ENCODE peak calls at places on chromosomes 6 and 20, in five cellular contexts. One of them, this sample, is unnamed.

GRCh38 chr6:107353773-107354382 is 105.5 kb downstream of the PDSS2 start:
- DNase-seq in mammary epithelial cell: no peak
- DNase-seq in kidney epithelial cell: no peak
- DNase-seq in heart right ventricle: no peak
- DNase-seq in tibial artery: no peak
- DNase-seq in this sample: no peak

GRCh38 chr6:13362432-13362831 is 34.1 kb upstream of the TBC1D7 start:
- DNase-seq in tibial artery: no peak
- DNase-seq in mammary epithelial cell: no peak
- DNase-seq in kidney epithelial cell: peak
- DNase-seq in heart right ventricle: no peak
- DNase-seq in this sample: no peak

GRCh38 chr6:5401845-5402738 is 140.8 kb downstream of the FARS2 start:
- DNase-seq in kidney epithelial cell: no peak
- DNase-seq in mammary epithelial cell: no peak
- DNase-seq in tibial artery: no peak
- DNase-seq in heart right ventricle: no peak
- DNase-seq in this sample: no peak

GRCh38 chr6:139490482-139490881 is 116.0 kb upstream of the CITED2 start:
- DNase-seq in mammary epithelial cell: no peak
- DNase-seq in tibial artery: no peak
- DNase-seq in kidney epithelial cell: no peak
- DNase-seq in heart right ventricle: no peak
- DNase-seq in this sample: no peak

GRCh38 chr6:47235964-47236760 is 73.5 kb downstream of the TNFRSF21 start:
- DNase-seq in mammary epithelial cell: no peak
- DNase-seq in tibial artery: no peak
- DNase-seq in kidney epithelial cell: no peak
- DNase-seq in heart right ventricle: peak
- DNase-seq in this sample: no peak

GRCh38 chr6:108673602-108674001 is 112.9 kb downstream of the FOXO3 start:
- DNase-seq in mammary epithelial cell: peak
- DNase-seq in heart right ventricle: no peak
- DNase-seq in kidney epithelial cell: no peak
- DNase-seq in tibial artery: no peak
- DNase-seq in this sample: no peak

GRCh38 chr6:131945971-131946370 is 5.2 kb downstream of the CCN2 start:
- DNase-seq in kidney epithelial cell: no peak
- DNase-seq in mammary epithelial cell: no peak
- DNase-seq in heart right ventricle: no peak
- DNase-seq in tibial artery: no peak
- DNase-seq in this sample: no peak

GRCh38 chr6:14781707-14782306 is 464.1 kb upstream of the JARID2 start:
- DNase-seq in kidney epithelial cell: no peak
- DNase-seq in heart right ventricle: no peak
- DNase-seq in mammary epithelial cell: no peak
- DNase-seq in tibial artery: no peak
- DNase-seq in this sample: no peak

GRCh38 chr20:57769756-57770155 is 59.9 kb upstream of the PMEPA1 start:
- DNase-seq in mammary epithelial cell: no peak
- DNase-seq in tibial artery: peak
- DNase-seq in heart right ventricle: no peak
- DNase-seq in kidney epithelial cell: no peak
- DNase-seq in this sample: no peak

GRCh38 chr6:161199845-161200244 is 74.0 kb downstream of the AGPAT4 start:
- DNase-seq in kidney epithelial cell: no peak
- DNase-seq in heart right ventricle: no peak
- DNase-seq in mammary epithelial cell: no peak
- DNase-seq in tibial artery: no peak
- DNase-seq in this sample: no peak

GRCh38 chr6:90820436-90820835 is 233.6 kb upstream of the MAP3K7 start:
- DNase-seq in tibial artery: no peak
- DNase-seq in heart right ventricle: no peak
- DNase-seq in mammary epithelial cell: peak
- DNase-seq in kidney epithelial cell: no peak
- DNase-seq in this sample: no peak

GRCh38 chr20:25116746-25117457 is 35.0 kb upstream of the VSX1 start:
- DNase-seq in mammary epithelial cell: no peak
- DNase-seq in heart right ventricle: no peak
- DNase-seq in kidney epithelial cell: no peak
- DNase-seq in tibial artery: no peak
- DNase-seq in this sample: no peak

GRCh38 chr20:2986466-2986865 is 57.0 kb upstream of the GNRH2 start:
- DNase-seq in tibial artery: no peak
- DNase-seq in kidney epithelial cell: no peak
- DNase-seq in heart right ventricle: no peak
- DNase-seq in mammary epithelial cell: peak
- DNase-seq in this sample: no peak

GRCh38 chr6:138815797-138816528 is 20.1 kb downstream of the ECT2L start:
- DNase-seq in heart right ventricle: no peak
- DNase-seq in tibial artery: no peak
- DNase-seq in kidney epithelial cell: peak
- DNase-seq in mammary epithelial cell: peak
- DNase-seq in this sample: no peak

GRCh38 chr6:36893976-36894932 is 8.5 kb downstream of the C6orf89 start:
- DNase-seq in tibial artery: no peak
- DNase-seq in heart right ventricle: no peak
- DNase-seq in mammary epithelial cell: no peak
- DNase-seq in kidney epithelial cell: no peak
- DNase-seq in this sample: no peak

GRCh38 chr6:36897629-36898028 is 11.9 kb downstream of the C6orf89 start:
- DNase-seq in heart right ventricle: no peak
- DNase-seq in kidney epithelial cell: no peak
- DNase-seq in tibial artery: no peak
- DNase-seq in mammary epithelial cell: peak
- DNase-seq in this sample: no peak
- TF ChIP-seq CTCF in heart right ventricle: peak
- TF ChIP-seq CTCF in kidney epithelial cell: peak
- TF ChIP-seq CTCF in tibial artery: no peak
- TF ChIP-seq CTCF in mammary epithelial cell: peak
- TF ChIP-seq CTCF in this sample: no peak

DNA sequence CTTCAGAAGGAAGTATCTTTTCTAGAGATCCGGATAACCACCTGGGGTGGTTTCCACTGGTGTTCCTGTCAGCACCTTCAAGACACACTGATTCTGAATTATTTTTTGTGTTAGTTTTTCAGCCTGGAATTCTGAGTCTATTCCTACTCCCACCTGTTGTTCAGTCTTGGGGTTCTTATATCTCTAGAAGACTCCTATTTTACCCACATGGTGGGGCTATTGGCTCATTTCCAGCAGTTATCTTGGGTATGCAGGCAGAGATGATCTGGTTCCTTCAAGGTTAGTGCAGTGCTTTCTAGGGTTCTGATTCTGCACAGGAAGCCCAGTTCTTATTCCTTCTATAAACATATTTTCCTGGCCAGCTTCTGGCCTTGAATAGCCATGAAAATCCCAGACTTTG is 175.6 kb upstream of the PDE7B start:
- DNase-seq in kidney epithelial cell: no peak
- DNase-seq in heart right ventricle: no peak
- DNase-seq in mammary epithelial cell: peak
- DNase-seq in tibial artery: no peak
- DNase-seq in this sample: peak
- TF ChIP-seq CTCF in kidney epithelial cell: peak
- TF ChIP-seq CTCF in heart right ventricle: peak
- TF ChIP-seq CTCF in mammary epithelial cell: no peak
- TF ChIP-seq CTCF in tibial artery: peak
- TF ChIP-seq CTCF in this sample: peak

DNA sequence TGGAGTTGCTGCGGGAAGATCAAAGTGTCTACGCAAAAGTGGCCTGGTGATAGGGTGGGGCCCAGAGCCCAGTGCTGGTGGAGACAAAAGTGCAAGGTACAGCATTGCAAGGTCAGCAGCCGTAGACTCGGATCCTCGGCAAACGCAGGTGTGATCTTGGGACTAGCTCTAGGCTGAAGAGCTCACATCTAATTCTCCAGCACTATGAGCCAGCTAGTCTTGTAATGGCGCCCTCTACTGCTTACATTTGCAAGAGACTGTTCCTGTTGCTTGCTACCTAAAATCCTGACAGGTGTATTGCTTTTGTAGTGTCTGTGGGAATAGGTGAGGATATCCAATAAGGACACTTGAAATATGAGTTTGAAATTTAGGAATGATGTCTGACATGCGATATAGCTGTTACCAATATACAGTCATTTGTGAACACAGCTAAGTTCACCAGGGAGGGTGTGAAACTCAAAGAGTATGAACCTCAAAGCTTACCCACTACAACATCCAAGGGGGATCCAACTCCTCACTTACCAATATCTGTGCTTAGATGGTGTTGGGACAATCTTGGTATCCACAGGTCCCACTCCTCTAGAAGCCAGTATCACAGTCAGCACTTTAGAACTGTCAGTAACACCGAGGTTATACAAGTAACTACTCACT is 58.4 kb downstream of the PDE7B start:
- DNase-seq in kidney epithelial cell: no peak
- DNase-seq in mammary epithelial cell: peak
- DNase-seq in heart right ventricle: peak
- DNase-seq in tibial artery: no peak
- DNase-seq in this sample: peak
- TF ChIP-seq CTCF in kidney epithelial cell: peak
- TF ChIP-seq CTCF in mammary epithelial cell: peak
- TF ChIP-seq CTCF in heart right ventricle: peak
- TF ChIP-seq CTCF in tibial artery: no peak
- TF ChIP-seq CTCF in this sample: peak

GRCh38 chr20:51287628-51288413 is 254.7 kb downstream of the NFATC2 start:
- DNase-seq in tibial artery: no peak
- DNase-seq in mammary epithelial cell: no peak
- DNase-seq in kidney epithelial cell: no peak
- DNase-seq in heart right ventricle: no peak
- DNase-seq in this sample: no peak
- TF ChIP-seq CTCF in tibial artery: no peak
- TF ChIP-seq CTCF in mammary epithelial cell: no peak
- TF ChIP-seq CTCF in kidney epithelial cell: no peak
- TF ChIP-seq CTCF in heart right ventricle: no peak
- TF ChIP-seq CTCF in this sample: no peak

GRCh38 chr6:8059129-8059528 is 5.1 kb downstream of the BLOC1S5 start:
- DNase-seq in heart right ventricle: no peak
- DNase-seq in mammary epithelial cell: no peak
- DNase-seq in tibial artery: no peak
- DNase-seq in kidney epithelial cell: no peak
- DNase-seq in this sample: no peak
- TF ChIP-seq CTCF in heart right ventricle: peak
- TF ChIP-seq CTCF in mammary epithelial cell: peak
- TF ChIP-seq CTCF in tibial artery: peak
- TF ChIP-seq CTCF in kidney epithelial cell: peak
- TF ChIP-seq CTCF in this sample: peak

DNA sequence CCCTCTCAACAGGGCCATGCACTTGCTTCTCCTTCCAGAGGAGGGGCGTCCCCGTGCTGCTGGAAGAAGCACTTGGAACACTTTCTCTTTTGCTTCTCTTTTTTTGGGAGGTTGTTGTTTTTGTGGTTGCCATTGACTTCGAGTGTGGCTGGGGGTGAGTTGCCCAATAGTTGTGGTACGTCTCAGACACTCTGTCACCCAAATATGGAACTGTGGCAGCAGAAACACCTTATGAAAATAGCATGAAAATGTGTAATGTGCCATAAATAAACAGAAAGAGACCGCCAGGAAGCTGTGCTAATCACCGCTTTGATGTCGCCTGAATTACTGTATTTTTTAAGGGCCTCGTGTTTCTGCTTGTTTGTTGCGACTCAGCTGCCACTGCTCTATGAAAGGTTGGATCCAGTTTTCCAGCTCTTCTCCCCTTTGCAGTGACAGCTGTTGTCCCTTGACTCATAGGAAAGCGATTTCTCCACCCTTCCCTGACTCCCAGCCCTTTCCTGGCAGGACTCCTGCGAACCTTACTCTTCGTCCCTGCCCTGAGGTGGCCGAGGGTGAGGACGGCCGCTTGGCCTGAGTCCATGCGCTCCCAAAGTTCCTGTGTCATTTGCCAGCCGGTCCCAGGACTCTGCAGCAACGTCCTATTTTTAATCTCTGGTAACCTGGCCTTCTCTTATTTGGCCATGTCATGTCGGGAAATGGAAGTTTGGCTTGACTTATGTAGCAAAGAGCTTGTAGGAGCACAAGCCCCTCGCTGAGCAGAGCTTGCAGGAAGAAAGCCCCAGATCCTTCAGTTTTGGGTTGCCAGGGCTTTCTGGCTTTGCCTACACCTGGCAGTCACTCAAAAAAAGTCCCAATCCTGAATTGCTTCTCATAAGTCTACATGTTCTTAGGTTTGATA is 694.6 kb downstream of the QKI start:
- DNase-seq in heart right ventricle: peak
- DNase-seq in mammary epithelial cell: no peak
- DNase-seq in tibial artery: no peak
- DNase-seq in kidney epithelial cell: no peak
- DNase-seq in this sample: no peak
- TF ChIP-seq CTCF in heart right ventricle: peak
- TF ChIP-seq CTCF in mammary epithelial cell: no peak
- TF ChIP-seq CTCF in tibial artery: no peak
- TF ChIP-seq CTCF in kidney epithelial cell: no peak
- TF ChIP-seq CTCF in this sample: no peak

DNA sequence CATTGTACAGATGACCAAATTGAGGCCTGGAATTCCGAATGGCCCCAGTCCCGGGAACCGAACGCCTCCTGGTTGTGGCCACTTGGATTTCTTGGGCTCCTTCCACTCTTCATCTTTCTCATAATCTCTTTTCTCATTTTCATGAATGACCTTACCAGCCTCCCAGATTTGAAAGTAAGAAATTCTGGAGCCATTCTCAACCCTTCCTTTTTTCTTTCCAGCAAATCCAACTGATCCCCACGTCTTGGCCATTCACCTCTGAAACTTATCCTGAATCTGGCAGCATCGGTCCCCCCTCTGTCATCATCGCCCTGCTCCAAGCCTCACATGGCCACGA is 5.9 kb upstream of the SLC12A5 start:
- DNase-seq in kidney epithelial cell: no peak
- DNase-seq in heart right ventricle: no peak
- DNase-seq in mammary epithelial cell: no peak
- DNase-seq in tibial artery: no peak
- DNase-seq in this sample: no peak
- TF ChIP-seq CTCF in kidney epithelial cell: no peak
- TF ChIP-seq CTCF in heart right ventricle: no peak
- TF ChIP-seq CTCF in mammary epithelial cell: no peak
- TF ChIP-seq CTCF in tibial artery: no peak
- TF ChIP-seq CTCF in this sample: no peak

DNA sequence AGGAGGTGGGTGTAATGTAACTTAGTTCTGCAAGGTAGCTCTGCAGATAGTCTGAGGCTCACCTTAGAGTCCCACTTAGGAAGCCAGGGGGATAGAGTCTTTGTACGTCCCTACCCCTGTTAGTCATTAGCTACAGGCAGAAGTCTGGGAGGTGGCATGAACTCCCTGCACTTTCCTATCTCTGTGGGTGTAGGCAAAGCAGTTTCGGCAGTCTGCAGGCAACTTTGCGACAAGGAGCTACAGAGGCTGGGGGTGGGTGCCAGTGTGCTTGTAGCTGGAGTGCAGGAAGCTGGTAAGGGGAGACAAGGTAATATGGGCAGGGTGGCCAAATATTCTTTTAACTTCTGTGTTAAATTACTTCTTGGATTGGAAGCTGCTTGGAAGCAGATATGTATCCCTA is 45.7 kb downstream of the NKAIN2 start:
- DNase-seq in mammary epithelial cell: no peak
- DNase-seq in heart right ventricle: no peak
- DNase-seq in tibial artery: no peak
- DNase-seq in kidney epithelial cell: no peak
- DNase-seq in this sample: no peak
- TF ChIP-seq CTCF in mammary epithelial cell: no peak
- TF ChIP-seq CTCF in heart right ventricle: no peak
- TF ChIP-seq CTCF in tibial artery: no peak
- TF ChIP-seq CTCF in kidney epithelial cell: no peak
- TF ChIP-seq CTCF in this sample: no peak